ENCODE peak calls at places on chromosomes 6 and 20, in ten cellular contexts. F is smooth muscle cell of the brain vasculature; S is NCI-H1105 treated with DMSO at 0.1 percent for 48 hours; I is immature natural killer cell; J is activated CD8-positive, alpha-beta T cell treated with anti-CD3 and anti-CD28 coated beads for 36 hours; P is non-pigmented ciliary epithelial cell; K is LoVo; U is SK-N-DZ; V is Calu3; X is AG08395. T is an unnamed sample.

GRCh38 chr20:33433465-33433864 is 10.1 kb downstream of the SNTA1 start:
- DNase-seq in F (no peak), S (no peak), I (no peak), J (no peak), P (no peak), K (no peak), U (no peak), V (no peak), X (peak; percentile 33), T (no peak)

GRCh38 chr20:32516583-32516982 is 68.5 kb downstream of the NOL4L start:
- DNase-seq in F (no peak), S (no peak), I (no peak), J (no peak), P (no peak), K (no peak), U (no peak), V (no peak), X (no peak), T (no peak)

GRCh38 chr6:9851541-9852380 is 563.1 kb downstream of the TFAP2A start:
- DNase-seq in F (no peak), S (no peak), I (no peak), J (no peak), P (no peak), K (no peak), U (no peak), V (peak; percentile 60), X (no peak), T (no peak)

GRCh38 chr6:37314803-37315515 is 38.8 kb upstream of the RNF8 start:
- DNase-seq in F (no peak), S (peak; percentile 48), I (peak; percentile 37), J (peak; percentile 70), P (no peak), K (no peak), U (peak; percentile 37), V (peak; percentile 53), X (peak; percentile 20), T (peak; percentile 53)

GRCh38 chr6:93040375-93040774 is 379.0 kb downstream of the EPHA7 start:
- DNase-seq in F (peak; percentile 62), S (no peak), I (no peak), J (peak; percentile 20), P (no peak), K (no peak), U (no peak), V (no peak), X (no peak), T (no peak)

GRCh38 chr6:117265425-117266266 is at the start of gene VGLL2:
- DNase-seq in F (no peak), S (peak; percentile 86), I (no peak), J (no peak), P (no peak), K (no peak), U (peak; percentile 53), V (no peak), X (peak; percentile 52), T (peak; percentile 5)

GRCh38 chr20:62675156-62675871 is 33.0 kb downstream of the SLCO4A1 start:
- DNase-seq in F (no peak), S (no peak), I (no peak), J (no peak), P (no peak), K (no peak), U (no peak), V (no peak), X (peak; percentile 81), T (no peak)

GRCh38 chr20:34713194-34713943 is 9.2 kb downstream of the TP53INP2 start:
- DNase-seq in F (peak; percentile 62), S (no peak), I (no peak), J (peak; percentile 31), P (peak; percentile 100), K (peak; percentile 69), U (no peak), V (peak; percentile 65), X (peak; percentile 86), T (peak; percentile 82)

GRCh38 chr6:157228421-157229218 is 94.7 kb downstream of the TMEM242 start:
- DNase-seq in F (no peak), S (peak; percentile 99), I (no peak), J (no peak), P (no peak), K (no peak), U (peak; percentile 83), V (no peak), X (no peak), T (no peak)

GRCh38 chr20:41616228-41616627 is 1.9 kb downstream of the CHD6 start:
- DNase-seq in F (no peak), S (peak; percentile 62), I (no peak), J (no peak), P (no peak), K (no peak), U (peak; percentile 27), V (no peak), X (peak; percentile 32), T (no peak)

GRCh38 chr6:145673504-145673903 is 61.8 kb downstream of the EPM2A start:
- DNase-seq in F (no peak), S (no peak), I (no peak), J (no peak), P (no peak), K (no peak), U (no peak), V (no peak), X (no peak), T (no peak)

GRCh38 chr6:166820483-166820882 is 135.9 kb downstream of the RNASET2 start:
- DNase-seq in F (no peak), S (no peak), I (no peak), J (no peak), P (no peak), K (no peak), U (no peak), V (no peak), X (no peak), T (no peak)

GRCh38 chr6:111603648-111604047 is 2.0 kb downstream of the TRAF3IP2 start:
- DNase-seq in F (no peak), S (no peak), I (no peak), J (no peak), P (no peak), K (no peak), U (peak; percentile 32), V (no peak), X (no peak), T (no peak)

GRCh38 chr6:42916288-42916687 is 435 bp downstream of the PTCRA start:
- DNase-seq in F (no peak), S (no peak), I (no peak), J (no peak), P (no peak), K (no peak), U (no peak), V (no peak), X (no peak), T (no peak)

GRCh38 chr20:45044601-45045000 is 56.3 kb downstream of the KCNS1 start:
- DNase-seq in F (no peak), S (no peak), I (no peak), J (no peak), P (no peak), K (no peak), U (no peak), V (no peak), X (no peak), T (no peak)

GRCh38 chr6:14533446-14533845 is 415.9 kb downstream of the CD83 start:
- DNase-seq in F (no peak), S (no peak), I (no peak), J (no peak), P (no peak), K (no peak), U (no peak), V (no peak), X (no peak), T (no peak)

GRCh38 chr6:91299544-91300491 is 712.9 kb upstream of the MAP3K7 start:
- DNase-seq in F (peak; percentile 86), S (no peak), I (no peak), J (no peak), P (peak; percentile 83), K (no peak), U (no peak), V (no peak), X (no peak), T (no peak)

GRCh38 chr20:4193053-4193452 is 177.7 kb upstream of the RNF24 start:
- DNase-seq in F (no peak), S (no peak), I (no peak), J (no peak), P (no peak), K (no peak), U (no peak), V (no peak), X (no peak), T (no peak)

GRCh38 chr6:4848382-4849068 is 72.3 kb downstream of the CDYL start:
- DNase-seq in F (no peak), S (no peak), I (peak; percentile 8), J (peak; percentile 42), P (no peak), K (peak; percentile 50), U (peak; percentile 42), V (peak; percentile 10), X (no peak), T (peak; percentile 46)

GRCh38 chr20:38842017-38842416 is 36.5 kb downstream of the PPP1R16B start:
- DNase-seq in F (no peak), S (no peak), I (peak; percentile 32), J (no peak), P (no peak), K (no peak), U (no peak), V (no peak), X (no peak), T (peak; percentile 21)

GRCh38 chr20:32159766-32160221 is 47.7 kb downstream of the PLAGL2 start:
- DNase-seq in F (no peak), S (no peak), I (no peak), J (no peak), P (no peak), K (no peak), U (no peak), V (no peak), X (no peak), T (no peak)

GRCh38 chr6:73349311-73349710 is 4.8 kb downstream of the DPPA5 start:
- DNase-seq in F (no peak), S (no peak), I (no peak), J (no peak), P (no peak), K (no peak), U (no peak), V (no peak), X (no peak), T (no peak)